ENCODE peak calls at places on chromosomes 1 and 21, in four cellular contexts. One of them, this sample, is unnamed.

GRCh38 chr1:115426271-115426771 is 88.3 kb upstream of the NGF start:
- DNase-seq in right lobe of liver: peak
- DNase-seq in NCI-H2081 treated with DMSO at 0.1 percent for 48 hours: no peak
- DNase-seq in spleen: no peak
- DNase-seq in this sample: no peak

GRCh38 chr1:96999191-96999590 is 277.6 kb downstream of the PTBP2 start:
- DNase-seq in right lobe of liver: no peak
- DNase-seq in NCI-H2081 treated with DMSO at 0.1 percent for 48 hours: no peak
- DNase-seq in spleen: no peak
- DNase-seq in this sample: no peak

GRCh38 chr1:241482761-241483250 is 36.7 kb downstream of the FH start:
- DNase-seq in right lobe of liver: no peak
- DNase-seq in NCI-H2081 treated with DMSO at 0.1 percent for 48 hours: no peak
- DNase-seq in spleen: no peak
- DNase-seq in this sample: no peak

GRCh38 chr1:5597171-5597864 is 394.9 kb downstream of the NPHP4 start:
- DNase-seq in right lobe of liver: no peak
- DNase-seq in NCI-H2081 treated with DMSO at 0.1 percent for 48 hours: no peak
- DNase-seq in spleen: no peak
- DNase-seq in this sample: peak

GRCh38 chr1:248758352-248758751 is 2.8 kb upstream of the LYPD8 start:
- DNase-seq in right lobe of liver: no peak
- DNase-seq in NCI-H2081 treated with DMSO at 0.1 percent for 48 hours: no peak
- DNase-seq in spleen: no peak
- DNase-seq in this sample: no peak

GRCh38 chr1:107681001-107681479 is 283.9 kb downstream of the VAV3 start:
- DNase-seq in right lobe of liver: no peak
- DNase-seq in NCI-H2081 treated with DMSO at 0.1 percent for 48 hours: no peak
- DNase-seq in spleen: no peak
- DNase-seq in this sample: no peak

GRCh38 chr21:20404915-20405314 is 593.3 kb upstream of the NCAM2 start:
- DNase-seq in right lobe of liver: no peak
- DNase-seq in NCI-H2081 treated with DMSO at 0.1 percent for 48 hours: no peak
- DNase-seq in spleen: no peak
- DNase-seq in this sample: no peak

GRCh38 chr1:182392045-182393028 is 747 bp upstream of the GLUL start:
- DNase-seq in right lobe of liver: peak
- DNase-seq in NCI-H2081 treated with DMSO at 0.1 percent for 48 hours: no peak
- DNase-seq in spleen: peak
- DNase-seq in this sample: peak

GRCh38 chr1:108719654-108720435 is 7.1 kb downstream of the FNDC7 start:
- DNase-seq in right lobe of liver: no peak
- DNase-seq in NCI-H2081 treated with DMSO at 0.1 percent for 48 hours: no peak
- DNase-seq in spleen: no peak
- DNase-seq in this sample: no peak

GRCh38 chr21:31517664-31518402 is 141.7 kb upstream of the SOD1 start:
- DNase-seq in right lobe of liver: no peak
- DNase-seq in NCI-H2081 treated with DMSO at 0.1 percent for 48 hours: no peak
- DNase-seq in spleen: no peak
- DNase-seq in this sample: no peak

GRCh38 chr1:222910699-222911098 is 95.9 kb downstream of the DISP1 start:
- DNase-seq in right lobe of liver: no peak
- DNase-seq in NCI-H2081 treated with DMSO at 0.1 percent for 48 hours: no peak
- DNase-seq in spleen: no peak
- DNase-seq in this sample: no peak

GRCh38 chr1:223752721-223753515 is 40.6 kb downstream of the CAPN2 start:
- DNase-seq in right lobe of liver: peak
- DNase-seq in NCI-H2081 treated with DMSO at 0.1 percent for 48 hours: no peak
- DNase-seq in spleen: peak
- DNase-seq in this sample: no peak

GRCh38 chr1:19869929-19870328 is 12.3 kb upstream of the OTUD3 start:
- DNase-seq in right lobe of liver: no peak
- DNase-seq in NCI-H2081 treated with DMSO at 0.1 percent for 48 hours: no peak
- DNase-seq in spleen: no peak
- DNase-seq in this sample: no peak

GRCh38 chr1:26771643-26772321 is 16.0 kb upstream of the PIGV start:
- DNase-seq in right lobe of liver: peak
- DNase-seq in NCI-H2081 treated with DMSO at 0.1 percent for 48 hours: no peak
- DNase-seq in spleen: no peak
- DNase-seq in this sample: no peak

GRCh38 chr1:108009603-108010195 is 44.7 kb upstream of the VAV3 start:
- DNase-seq in right lobe of liver: no peak
- DNase-seq in NCI-H2081 treated with DMSO at 0.1 percent for 48 hours: no peak
- DNase-seq in spleen: no peak
- DNase-seq in this sample: no peak

GRCh38 chr1:31487143-31487542 is 74.1 kb downstream of the SERINC2 start:
- DNase-seq in right lobe of liver: no peak
- DNase-seq in NCI-H2081 treated with DMSO at 0.1 percent for 48 hours: no peak
- DNase-seq in spleen: no peak
- DNase-seq in this sample: no peak

GRCh38 chr1:153780551-153780950 is 5.3 kb downstream of the SLC27A3 start:
- DNase-seq in right lobe of liver: no peak
- DNase-seq in NCI-H2081 treated with DMSO at 0.1 percent for 48 hours: no peak
- DNase-seq in spleen: no peak
- DNase-seq in this sample: no peak

GRCh38 chr1:18373882-18374493 is 106.7 kb upstream of the KLHDC7A start:
- DNase-seq in right lobe of liver: no peak
- DNase-seq in NCI-H2081 treated with DMSO at 0.1 percent for 48 hours: no peak
- DNase-seq in spleen: no peak
- DNase-seq in this sample: no peak

GRCh38 chr1:211332839-211333238 is 6.2 kb downstream of the TRAF5 start:
- DNase-seq in right lobe of liver: no peak
- DNase-seq in NCI-H2081 treated with DMSO at 0.1 percent for 48 hours: no peak
- DNase-seq in spleen: no peak
- DNase-seq in this sample: no peak

GRCh38 chr1:47023268-47024137 is at the start of gene CYP4X1:
- DNase-seq in right lobe of liver: no peak
- DNase-seq in NCI-H2081 treated with DMSO at 0.1 percent for 48 hours: no peak
- DNase-seq in spleen: no peak
- DNase-seq in this sample: peak

GRCh38 chr1:8348777-8349472 is 31.0 kb downstream of the SLC45A1 start:
- DNase-seq in right lobe of liver: peak
- DNase-seq in NCI-H2081 treated with DMSO at 0.1 percent for 48 hours: no peak
- DNase-seq in spleen: peak
- DNase-seq in this sample: peak

This sample was measured in prostate gland.